ENCODE peak calls at places on chromosomes 7 and 10, in seven cellular contexts. O is stimulated activated CD4-positive, alpha-beta T cell treated with anti-CD3 and anti-CD28 coated beads, TNF-alpha, amount 100 ng/mL, for 48 hours; J is astrocyte of the spinal cord; E is tibial nerve; N is AG04450; I is naive B cell; P is endothelial cell. L is an unnamed sample.

GRCh38 chr10:1084011-1084950 is 28.1 kb downstream of the WDR37 start:
- DNase-seq in P (no peak), I (no peak), O (no peak), E (no peak), N (no peak), J (no peak), L (no peak)

GRCh38 chr7:97851725-97852124 is 20.5 kb downstream of the ASNS start:
- DNase-seq in E (no peak), I (no peak), P (no peak), O (no peak), J (no peak), N (no peak), L (no peak)

GRCh38 chr10:76082232-76082631 is 650.8 kb downstream of the LRMDA start:
- DNase-seq in N (no peak), I (no peak), J (peak; percentile 33), O (no peak), P (no peak), E (no peak), L (no peak)

GRCh38 chr7:117828831-117829230 is 44.4 kb downstream of the CTTNBP2 start:
- DNase-seq in O (no peak), J (no peak), I (no peak), E (no peak), P (no peak), N (no peak), L (no peak)

GRCh38 chr7:2082357-2083038 is 150.2 kb downstream of the MAD1L1 start:
- DNase-seq in J (peak; percentile 77), N (peak; percentile 59), E (no peak), I (no peak), O (no peak), P (no peak), L (peak; percentile 58)

GRCh38 chr10:7566891-7567290 is 99.9 kb downstream of the ITIH5 start:
- DNase-seq in I (no peak), E (no peak), O (no peak), N (no peak), J (no peak), P (no peak), L (no peak)

GRCh38 chr10:100907175-100907574 is 5.6 kb upstream of the SLF2 start:
- DNase-seq in P (no peak), N (no peak), I (no peak), E (no peak), O (no peak), J (no peak), L (no peak)

GRCh38 chr10:130206216-130206737 is 70.1 kb downstream of the GLRX3 start:
- DNase-seq in N (no peak), O (no peak), E (no peak), I (no peak), P (no peak), J (no peak), L (no peak)

GRCh38 chr7:27730112-27730511 is 9.8 kb upstream of the TAX1BP1 start:
- DNase-seq in J (no peak), E (no peak), O (no peak), N (no peak), P (no peak), I (no peak), L (no peak)

GRCh38 chr10:71213127-71213616 is 802 bp downstream of the UNC5B start:
- DNase-seq in O (no peak), N (no peak), I (no peak), J (peak; percentile 81), E (no peak), P (no peak), L (peak; percentile 52)

GRCh38 chr10:101066890-101067355 is 5.1 kb downstream of the KAZALD1 start:
- DNase-seq in P (no peak), E (no peak), N (no peak), O (no peak), J (no peak), I (no peak), L (no peak)

GRCh38 chr7:92750440-92750839 is 85.9 kb downstream of the CDK6 start:
- DNase-seq in E (no peak), O (no peak), J (no peak), N (no peak), I (no peak), P (no peak), L (no peak)

GRCh38 chr7:5699951-5700384 is 81.5 kb downstream of the RNF216 start:
- DNase-seq in N (no peak), E (no peak), P (no peak), O (peak; percentile 47), I (peak; percentile 67), J (peak; percentile 56), L (no peak)